ENCODE peak calls at places on chromosomes 12 and 14, in seven cellular contexts. X is tibial nerve, V is IMR-90, B is esophagus squamous epithelium, M is body of pancreas, Q is gastrocnemius medialis, D is spleen. U is an unnamed sample.

GRCh38 chr14:21302013-21302857 is 22.4 kb downstream of the RPGRIP1 start:
- DNase-seq in V (no peak), B (no peak), D (no peak), Q (no peak), M (no peak), X (no peak), U (no peak)

GRCh38 chr14:55707365-55707804 is 127.4 kb downstream of the KTN1 start:
- DNase-seq in B (no peak), D (no peak), V (peak; percentile 76), M (no peak), Q (no peak), X (peak; percentile 17), U (no peak)

GRCh38 chr12:110352401-110352800 is 51.1 kb downstream of the ANAPC7 start:
- DNase-seq in V (no peak), X (no peak), D (no peak), B (no peak), M (no peak), Q (no peak), U (no peak)

GRCh38 chr14:105067140-105067968 is 2.1 kb upstream of the GPR132 start:
- DNase-seq in M (no peak), V (peak; percentile 61), X (no peak), B (no peak), Q (no peak), D (peak; percentile 83), U (no peak)

GRCh38 chr12:54935235-54935951 is 49.2 kb downstream of the TESPA1 start:
- DNase-seq in X (no peak), B (no peak), Q (no peak), D (no peak), V (peak; percentile 91), M (no peak), U (no peak)

GRCh38 chr14:55366271-55366670 is 45.4 kb downstream of the ATG14 start:
- DNase-seq in B (no peak), M (no peak), D (no peak), X (no peak), Q (no peak), V (peak; percentile 85), U (no peak)

GRCh38 chr12:75439930-75440329 is 40.6 kb upstream of the GLIPR1 start:
- DNase-seq in M (no peak), X (no peak), Q (no peak), D (no peak), B (no peak), V (no peak), U (no peak)

GRCh38 chr14:54908230-54908629 is 5.6 kb upstream of the GCH1 start:
- DNase-seq in M (no peak), Q (no peak), D (no peak), X (no peak), V (no peak), B (no peak), U (no peak)

GRCh38 chr12:8639936-8640335 is 22.7 kb downstream of the MFAP5 start:
- DNase-seq in V (no peak), Q (no peak), M (no peak), B (no peak), X (no peak), D (no peak), U (no peak)

GRCh38 chr14:68466491-68466977 is 326.3 kb downstream of the ZFP36L1 start:
- DNase-seq in M (no peak), B (no peak), D (no peak), V (peak; percentile 92), X (no peak), Q (no peak), U (no peak)

GRCh38 chr12:53199700-53200099 is 7.4 kb downstream of the ITGB7 start:
- DNase-seq in X (no peak), V (no peak), M (no peak), D (no peak), Q (no peak), B (no peak), U (no peak)

GRCh38 chr14:95741781-95742180 is 27.9 kb upstream of the TCL1A start:
- DNase-seq in V (no peak), Q (no peak), D (no peak), B (no peak), M (no peak), X (no peak), U (no peak)

GRCh38 chr14:92352158-92352985 is 29.4 kb downstream of the SLC24A4 start:
- DNase-seq in D (no peak), M (no peak), X (no peak), Q (no peak), V (no peak), B (no peak), U (no peak)

GRCh38 chr12:110314308-110314707 is 33.3 kb downstream of the ATP2A2 start:
- DNase-seq in X (no peak), D (no peak), B (no peak), V (peak; percentile 92), M (no peak), Q (no peak), U (no peak)

GRCh38 chr12:52235001-52235760 is 2.1 kb downstream of the KRT7 start:
- DNase-seq in D (peak; percentile 68), Q (no peak), B (no peak), V (no peak), X (no peak), M (no peak), U (no peak)

GRCh38 chr14:75143761-75144527 is 17.1 kb upstream of the NEK9 start:
- DNase-seq in V (no peak), Q (no peak), B (no peak), D (no peak), M (no peak), X (no peak), U (no peak)

GRCh38 chr12:52523825-52524224 is 3.6 kb upstream of the KRT5 start:
- DNase-seq in D (no peak), X (no peak), V (no peak), M (no peak), Q (no peak), B (no peak), U (no peak)

GRCh38 chr12:93297032-93297431 is 80.7 kb upstream of the NUDT4 start:
- DNase-seq in V (no peak), B (no peak), X (no peak), Q (no peak), D (no peak), M (no peak), U (no peak)

GRCh38 chr12:120234643-120235368 is 30.7 kb downstream of the PXN start:
- DNase-seq in Q (peak; percentile 99), B (no peak), D (peak; percentile 85), M (peak; percentile 92), X (peak; percentile 87), V (peak; percentile 97), U (peak; percentile 62)

GRCh38 chr12:51470116-51470515 is 45.5 kb downstream of the SLC4A8 start:
- DNase-seq in Q (no peak), B (no peak), X (no peak), V (no peak), M (no peak), D (no peak), U (no peak)

GRCh38 chr12:84877340-84877739 is 35.3 kb downstream of the SLC6A15 start:
- DNase-seq in Q (no peak), B (no peak), X (no peak), D (no peak), V (no peak), M (no peak), U (no peak)

DNA sequence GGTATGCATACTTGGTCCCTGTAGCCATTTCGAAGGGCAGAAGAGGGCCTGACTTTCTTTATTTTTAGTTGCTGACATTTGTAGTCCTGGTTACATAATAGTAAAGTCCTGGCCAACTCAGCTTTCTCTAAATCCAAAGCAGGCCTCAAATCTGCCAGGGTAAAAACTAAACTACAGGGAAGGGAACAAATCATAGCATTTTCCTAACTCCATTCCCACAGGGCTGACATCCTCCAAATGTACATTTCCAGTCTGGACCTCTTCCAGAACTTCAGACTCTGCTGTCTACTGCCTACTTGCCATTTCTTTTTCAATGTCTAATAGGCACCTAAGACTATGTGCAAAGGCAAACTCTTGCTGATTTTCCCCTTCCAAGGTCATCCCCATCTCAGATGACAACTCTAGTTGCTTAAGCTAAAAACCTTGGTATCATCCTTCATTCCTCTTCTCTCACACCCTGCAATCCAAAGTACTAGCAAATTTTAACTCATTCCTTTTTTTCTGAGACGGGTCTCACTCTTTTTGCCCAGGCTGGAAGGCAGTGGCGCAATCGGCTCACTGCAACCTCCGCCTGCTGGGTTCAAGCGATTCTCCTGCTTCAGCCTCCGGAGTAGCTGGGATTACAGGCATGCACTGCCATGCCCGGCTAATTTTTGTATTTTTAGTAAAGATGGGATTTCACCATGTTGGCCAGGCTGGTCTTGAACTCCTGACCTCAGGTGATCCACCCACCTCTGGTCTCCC is 2.0 kb downstream of the DDIT3 start:
- DNase-seq in B (no peak), M (no peak), X (no peak), Q (no peak), V (no peak), D (no peak), U (no peak)
- TF ChIP-seq POLR2A in B (no peak), M (no peak), X (no peak), Q (no peak), V (no peak), D (no peak), U (no peak)

GRCh38 chr12:132415456-132416120 is 74.4 kb upstream of the FBRSL1 start:
- DNase-seq in M (no peak), Q (no peak), D (no peak), B (no peak), X (no peak), V (no peak), U (no peak)
- H3K27me3 ChIP-seq in M (no peaks in the 10 kb centered on the region), Q (peaks cover 37% of the 10 kb centered on the region), D (peaks cover 9% of the 10 kb centered on the region), B (no peaks in the 10 kb centered on the region), X (no peaks in the 10 kb centered on the region), V (peaks cover 14% of the 10 kb centered on the region), U (no peaks in the 10 kb centered on the region)

GRCh38 chr12:31324845-31325523 is 966 bp downstream of the SINHCAF start:
- DNase-seq in V (peak; percentile 49), D (peak; percentile 92), B (no peak), Q (peak; percentile 33), M (peak; percentile 60), X (peak; percentile 36), U (peak; percentile 91)

GRCh38 chr12:31325524-31325875 is 450 bp downstream of the SINHCAF start:
- DNase-seq in B (no peak), Q (peak; percentile 14), X (peak; percentile 11), M (peak; percentile 28), D (peak; percentile 90), V (no peak), U (no peak)

GRCh38 chr12:31323466-31324115 is 2.4 kb downstream of the SINHCAF start:
- DNase-seq in X (peak; percentile 9), B (no peak), M (no peak), D (peak; percentile 92), V (no peak), Q (no peak), U (no peak)

GRCh38 chr12:31322651-31323248 is 3.2 kb downstream of the SINHCAF start:
- DNase-seq in X (no peak), V (peak; percentile 59), D (no peak), B (no peak), Q (no peak), M (no peak), U (no peak)

GRCh38 chr12:31324116-31324844 is 1.7 kb downstream of the SINHCAF start:
- DNase-seq in D (peak; percentile 95), X (peak; percentile 35), M (peak; percentile 87), Q (peak; percentile 24), V (peak; percentile 73), B (peak; percentile 45), U (peak; percentile 84)
- TF ChIP-seq POLR2A in D (no peak), X (peak; percentile 39), M (peak; percentile 64), Q (peak; percentile 52), V (no peak), B (no peak), U (peak; percentile 53)

GRCh38 chr14:80584638-80585505 is 356.7 kb downstream of the CEP128 start:
- DNase-seq in V (peak; percentile 82), Q (no peak), X (no peak), B (no peak), M (no peak), D (no peak), U (no peak)
- H3K27me3 ChIP-seq in V (no peaks in the 10 kb centered on the region), Q (no peaks in the 10 kb centered on the region), X (no peaks in the 10 kb centered on the region), B (no peaks in the 10 kb centered on the region), M (no peaks in the 10 kb centered on the region), D (no peaks in the 10 kb centered on the region), U (no peaks in the 10 kb centered on the region)